ENCODE peak calls at places on chromosomes 3 and 15, in five cellular contexts. G is cardiac muscle cell; B is NCI-H345; D is stimulated activated effector memory CD8-positive, alpha-beta T cell treated with anti-CD3 and anti-CD28 coated beads, Interleukin-12 subunit alpha, Interleukin-12 subunit beta, amount 100 ng/mL, for 72 hours; I is GM19239. J is an unnamed sample.

GRCh38 chr3:98709433-98709832 is 53.7 kb upstream of the ST3GAL6 start:
- DNase-seq in D (no peak), I (no peak), G (no peak), B (no peak), J (no peak)

GRCh38 chr15:99326235-99326634 is 75.0 kb downstream of the LRRC28 start:
- DNase-seq in B (no peak), G (no peak), D (no peak), I (no peak), J (no peak)

GRCh38 chr3:127442551-127442950 is 148.0 kb downstream of the TPRA1 start:
- DNase-seq in I (no peak), D (no peak), G (no peak), B (no peak), J (no peak)

GRCh38 chr3:14412831-14413380 is 10.5 kb downstream of the SLC6A6 start:
- DNase-seq in G (no peak), D (no peak), B (no peak), I (no peak), J (no peak)

GRCh38 chr3:89584398-89584797 is 477.0 kb downstream of the EPHA3 start:
- DNase-seq in D (no peak), I (no peak), G (no peak), B (no peak), J (no peak)

GRCh38 chr3:184377882-184378445 is at the start of gene THPO:
- DNase-seq in D (no peak), I (no peak), G (peak), B (no peak), J (no peak)

GRCh38 chr15:61906961-61907752 is 153.1 kb downstream of the VPS13C start:
- DNase-seq in B (no peak), I (no peak), G (no peak), D (no peak), J (no peak)

GRCh38 chr3:51845129-51845528 is 16.3 kb upstream of the IQCF2 start:
- DNase-seq in G (no peak), I (no peak), D (no peak), B (no peak), J (no peak)

GRCh38 chr3:185332026-185332735 is 30.8 kb upstream of the MAP3K13 start:
- DNase-seq in I (peak), B (peak), D (no peak), G (no peak), J (no peak)

GRCh38 chr3:147864754-147865354 is 455.7 kb downstream of the ZIC1 start:
- DNase-seq in I (no peak), G (no peak), B (no peak), D (no peak), J (no peak)

GRCh38 chr3:50472958-50473357 is 30.5 kb downstream of the CACNA2D2 start:
- DNase-seq in B (no peak), I (no peak), G (no peak), D (peak), J (no peak)